ENCODE peak calls at places on chromosomes 12 and 14, in five cellular contexts. One of them, this sample, is unnamed.

GRCh38 chr12:64494998-64495729 is 43.2 kb downstream of the TBK1 start:
- DNase-seq in stomach: no peak
- DNase-seq in heart left ventricle: no peak
- DNase-seq in ovary: no peak
- DNase-seq in K562: no peak
- DNase-seq in this sample: no peak

GRCh38 chr12:104664368-104664767 is 207.6 kb downstream of the CHST11 start:
- DNase-seq in stomach: no peak
- DNase-seq in heart left ventricle: no peak
- DNase-seq in ovary: no peak
- DNase-seq in K562: no peak
- DNase-seq in this sample: no peak

GRCh38 chr12:6141048-6141447 is 16.6 kb upstream of the VWF start:
- DNase-seq in stomach: no peak
- DNase-seq in heart left ventricle: peak; percentile 63
- DNase-seq in ovary: no peak
- DNase-seq in K562: no peak
- DNase-seq in this sample: no peak

GRCh38 chr12:71958056-71958455 is 19.4 kb downstream of the TPH2 start:
- DNase-seq in stomach: no peak
- DNase-seq in heart left ventricle: no peak
- DNase-seq in ovary: no peak
- DNase-seq in K562: no peak
- DNase-seq in this sample: no peak

GRCh38 chr12:27447761-27448160 is 1.2 kb downstream of the SMCO2 start:
- DNase-seq in stomach: no peak
- DNase-seq in heart left ventricle: no peak
- DNase-seq in ovary: no peak
- DNase-seq in K562: no peak
- DNase-seq in this sample: no peak

GRCh38 chr14:68779761-68780323 is 13.0 kb downstream of the ZFP36L1 start:
- DNase-seq in stomach: peak; percentile 25
- DNase-seq in heart left ventricle: no peak
- DNase-seq in ovary: no peak
- DNase-seq in K562: no peak
- DNase-seq in this sample: no peak

GRCh38 chr12:12349711-12350665 is at the start of gene MANSC1:
- DNase-seq in stomach: peak; percentile 78
- DNase-seq in heart left ventricle: peak; percentile 76
- DNase-seq in ovary: peak; percentile 75
- DNase-seq in K562: peak; percentile 58
- DNase-seq in this sample: peak; percentile 79

GRCh38 chr14:24430682-24431568 is 1.2 kb downstream of the KHNYN start:
- DNase-seq in stomach: peak; percentile 27
- DNase-seq in heart left ventricle: no peak
- DNase-seq in ovary: peak; percentile 65
- DNase-seq in K562: peak; percentile 29
- DNase-seq in this sample: peak; percentile 37

GRCh38 chr14:83355609-83356008 is 1822.0 kb upstream of the SEL1L start:
- DNase-seq in stomach: no peak
- DNase-seq in heart left ventricle: no peak
- DNase-seq in ovary: no peak
- DNase-seq in K562: no peak
- DNase-seq in this sample: no peak

GRCh38 chr12:10722905-10723866 is at the start of gene YBX3:
- DNase-seq in stomach: peak; percentile 87
- DNase-seq in heart left ventricle: peak; percentile 91
- DNase-seq in ovary: peak; percentile 90
- DNase-seq in K562: peak; percentile 80
- DNase-seq in this sample: peak; percentile 94

GRCh38 chr14:20798932-20799331 is 3.7 kb downstream of the RNASE1 start:
- DNase-seq in stomach: no peak
- DNase-seq in heart left ventricle: no peak
- DNase-seq in ovary: no peak
- DNase-seq in K562: no peak
- DNase-seq in this sample: no peak

GRCh38 chr14:20801726-20802125 is 918 bp downstream of the RNASE1 start:
- DNase-seq in stomach: peak; percentile 66
- DNase-seq in heart left ventricle: no peak
- DNase-seq in ovary: peak; percentile 25
- DNase-seq in K562: peak; percentile 35
- DNase-seq in this sample: peak; percentile 83

GRCh38 chr14:20798318-20798717 is 4.3 kb downstream of the RNASE1 start:
- DNase-seq in stomach: no peak
- DNase-seq in heart left ventricle: no peak
- DNase-seq in ovary: no peak
- DNase-seq in K562: no peak
- DNase-seq in this sample: peak; percentile 21

GRCh38 chr14:20799955-20800544 is 2.6 kb downstream of the RNASE1 start:
- DNase-seq in stomach: peak; percentile 33
- DNase-seq in heart left ventricle: peak; percentile 61
- DNase-seq in ovary: no peak
- DNase-seq in K562: peak; percentile 42
- DNase-seq in this sample: peak; percentile 37

DNA sequence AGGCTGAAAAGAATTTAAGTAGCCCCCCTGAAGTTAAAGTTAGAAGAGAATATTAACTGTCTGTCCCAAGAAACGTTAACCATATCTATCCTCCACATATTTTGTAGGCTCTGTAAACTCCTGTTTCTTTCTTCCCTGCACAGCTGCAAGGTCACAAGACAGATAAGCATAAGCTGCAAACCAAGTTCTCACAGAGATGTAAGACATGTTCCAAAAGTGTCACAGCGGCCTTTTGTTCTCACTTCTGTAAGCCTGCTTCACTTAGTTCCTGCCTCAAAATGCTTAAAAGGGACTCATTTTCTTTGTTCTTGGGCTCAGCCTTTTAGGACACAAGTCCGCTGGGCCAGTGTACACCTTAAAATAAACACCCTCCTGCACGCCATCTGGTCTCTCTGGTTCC is 3.2 kb downstream of the RNASE1 start:
- DNase-seq in stomach: no peak
- DNase-seq in heart left ventricle: no peak
- DNase-seq in ovary: no peak
- DNase-seq in K562: no peak
- DNase-seq in this sample: peak; percentile 35
- TF ChIP-seq POLR2A in stomach: no peak
- TF ChIP-seq POLR2A in heart left ventricle: no peak
- TF ChIP-seq POLR2A in ovary: no peak
- TF ChIP-seq POLR2A in K562: no peak
- TF ChIP-seq POLR2A in this sample: no peak

DNA sequence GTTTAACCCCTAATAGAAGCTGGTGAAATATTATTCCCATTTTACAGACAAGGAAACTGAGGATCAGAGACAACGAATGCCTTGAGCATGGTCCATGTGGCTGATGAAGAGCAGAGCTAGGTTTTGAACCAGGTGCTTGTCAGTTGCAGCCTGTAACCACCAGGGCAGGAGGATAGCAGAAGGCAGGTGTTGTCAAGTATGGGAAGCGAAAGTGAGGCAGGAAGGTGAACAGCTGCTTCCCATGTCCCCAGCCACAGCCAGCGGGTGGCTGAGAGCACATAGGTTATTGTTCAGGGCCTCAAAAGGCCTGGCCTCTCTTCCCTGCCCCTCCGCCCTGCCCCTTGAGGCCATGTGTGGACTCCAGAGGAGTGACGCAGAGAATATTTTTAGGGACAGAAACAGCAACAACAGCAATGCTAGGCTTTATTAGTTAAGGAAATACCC is 39.6 kb downstream of the IQSEC3 start:
- DNase-seq in stomach: no peak
- DNase-seq in heart left ventricle: peak; percentile 60
- DNase-seq in ovary: no peak
- DNase-seq in K562: no peak
- DNase-seq in this sample: no peak
- TF ChIP-seq CTCF in stomach: no peak
- TF ChIP-seq CTCF in heart left ventricle: peak; percentile 14
- TF ChIP-seq CTCF in ovary: no peak
- TF ChIP-seq CTCF in K562: peak; percentile 29
- TF ChIP-seq CTCF in this sample: no peak

DNA sequence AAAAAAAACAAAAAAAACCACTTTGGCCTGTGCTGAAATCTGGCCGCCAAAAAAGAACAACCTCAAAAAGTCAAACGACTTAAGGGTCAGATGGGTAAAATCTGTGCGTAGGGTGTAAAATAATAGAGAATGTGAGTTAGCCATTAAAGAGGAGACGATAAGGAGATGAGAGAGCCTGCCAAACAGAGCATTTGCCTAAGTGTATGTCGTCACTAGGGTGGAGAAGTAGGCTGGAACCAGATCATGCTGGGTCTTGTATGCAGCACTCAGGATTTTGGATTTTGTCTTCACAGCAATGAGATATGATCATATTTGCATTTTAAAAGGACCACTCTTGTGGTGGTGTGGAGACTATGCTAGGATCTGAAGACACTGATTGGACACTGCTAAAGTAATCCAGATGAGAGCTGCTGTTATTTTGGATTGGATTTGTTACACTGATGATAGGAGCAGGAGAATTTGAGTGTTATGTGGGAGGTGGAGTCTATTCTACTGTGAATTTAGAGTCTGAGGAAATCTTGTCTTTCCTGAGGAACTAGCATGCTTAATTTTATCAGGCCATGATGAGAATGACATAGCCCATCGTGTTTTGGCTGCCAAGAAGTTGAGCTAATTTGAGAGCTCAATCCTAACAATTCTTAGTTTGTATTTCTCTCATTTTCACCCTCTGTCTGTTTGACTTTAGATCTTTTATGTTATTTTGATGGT is 24.8 kb upstream of the DBX2 start:
- DNase-seq in stomach: no peak
- DNase-seq in heart left ventricle: no peak
- DNase-seq in ovary: no peak
- DNase-seq in K562: no peak
- DNase-seq in this sample: no peak
- H3K4me3 ChIP-seq in stomach: no peak overlapping the region
- H3K4me3 ChIP-seq in heart left ventricle: no peak overlapping the region
- H3K4me3 ChIP-seq in ovary: no peak overlapping the region
- H3K4me3 ChIP-seq in K562: no peak overlapping the region
- H3K4me3 ChIP-seq in this sample: no peak overlapping the region

GRCh38 chr12:108845696-108846095 is 11.7 kb downstream of the SSH1 start:
- DNase-seq in stomach: no peak
- DNase-seq in heart left ventricle: no peak
- DNase-seq in ovary: no peak
- DNase-seq in K562: no peak
- DNase-seq in this sample: no peak
- TF ChIP-seq POLR2A in stomach: no peak
- TF ChIP-seq POLR2A in heart left ventricle: no peak
- TF ChIP-seq POLR2A in ovary: no peak
- TF ChIP-seq POLR2A in K562: no peak
- TF ChIP-seq POLR2A in this sample: no peak

GRCh38 chr12:124800506-124800905 is 63.2 kb downstream of the SCARB1 start:
- DNase-seq in stomach: no peak
- DNase-seq in heart left ventricle: no peak
- DNase-seq in ovary: no peak
- DNase-seq in K562: no peak
- DNase-seq in this sample: no peak
- TF ChIP-seq CTCF in stomach: no peak
- TF ChIP-seq CTCF in heart left ventricle: no peak
- TF ChIP-seq CTCF in ovary: no peak
- TF ChIP-seq CTCF in K562: no peak
- TF ChIP-seq CTCF in this sample: no peak

GRCh38 chr12:121452356-121453021 is 52.6 kb downstream of the RNF34 start:
- DNase-seq in stomach: no peak
- DNase-seq in heart left ventricle: no peak
- DNase-seq in ovary: no peak
- DNase-seq in K562: no peak
- DNase-seq in this sample: no peak
- H3K4me3 ChIP-seq in stomach: peak overlapping the region; percentile 4
- H3K4me3 ChIP-seq in heart left ventricle: peak overlapping the region; percentile 15
- H3K4me3 ChIP-seq in ovary: peak overlapping the region; percentile 13
- H3K4me3 ChIP-seq in K562: no peak overlapping the region
- H3K4me3 ChIP-seq in this sample: no peak overlapping the region

GRCh38 chr14:89040438-89041244 is 216.2 kb downstream of the TTC8 start:
- DNase-seq in stomach: peak; percentile 94
- DNase-seq in heart left ventricle: peak; percentile 85
- DNase-seq in ovary: peak; percentile 92
- DNase-seq in K562: peak; percentile 56
- DNase-seq in this sample: peak; percentile 91
- TF ChIP-seq POLR2A in stomach: no peak
- TF ChIP-seq POLR2A in heart left ventricle: no peak
- TF ChIP-seq POLR2A in ovary: peak; percentile 32
- TF ChIP-seq POLR2A in K562: no peak
- TF ChIP-seq POLR2A in this sample: peak; percentile 73

DNA sequence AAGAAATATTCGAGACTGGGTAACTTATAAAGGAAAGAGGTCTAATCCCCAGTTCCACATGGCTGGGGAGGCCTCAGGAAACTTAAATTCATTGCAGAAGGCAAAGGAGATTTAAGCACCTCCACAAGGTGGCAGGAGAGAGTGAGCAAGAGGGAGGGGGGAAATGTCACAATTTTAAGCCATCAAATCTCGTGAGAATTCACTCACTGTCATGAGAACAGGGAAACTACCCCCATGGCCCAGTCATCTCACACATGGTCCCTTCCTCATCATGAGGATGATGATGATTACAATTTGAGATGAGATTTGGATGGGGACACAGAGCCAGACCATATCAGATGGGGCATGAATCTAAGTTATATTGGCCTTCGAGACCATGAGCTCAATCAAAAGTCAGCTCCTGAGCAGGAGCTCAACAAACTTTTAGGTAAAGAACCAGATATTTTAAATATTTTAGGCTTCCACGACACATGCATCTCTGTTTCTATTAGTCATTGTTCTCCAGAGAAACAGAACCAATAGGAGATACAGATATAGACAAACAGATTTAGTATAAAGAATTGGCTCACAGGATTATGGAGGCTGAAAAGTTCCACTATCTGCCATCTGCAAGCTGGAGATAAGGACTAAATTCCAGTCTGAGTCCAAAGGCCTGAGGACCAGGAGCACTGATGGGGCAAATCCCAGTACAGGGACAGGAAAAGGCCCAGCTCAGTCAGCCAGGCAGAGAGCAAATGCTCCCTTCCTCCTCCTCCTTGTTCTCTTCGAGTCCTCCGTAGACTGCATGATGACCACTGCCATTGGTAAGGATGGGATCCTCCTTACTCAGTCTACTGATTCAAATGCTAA is 24.9 kb downstream of the DGLUCY start:
- DNase-seq in stomach: no peak
- DNase-seq in heart left ventricle: no peak
- DNase-seq in ovary: no peak
- DNase-seq in K562: peak; percentile 62
- DNase-seq in this sample: peak; percentile 51
- TF ChIP-seq CTCF in stomach: peak; percentile 30
- TF ChIP-seq CTCF in heart left ventricle: peak; percentile 51
- TF ChIP-seq CTCF in ovary: no peak
- TF ChIP-seq CTCF in K562: peak; percentile 71
- TF ChIP-seq CTCF in this sample: peak; percentile 72

DNA sequence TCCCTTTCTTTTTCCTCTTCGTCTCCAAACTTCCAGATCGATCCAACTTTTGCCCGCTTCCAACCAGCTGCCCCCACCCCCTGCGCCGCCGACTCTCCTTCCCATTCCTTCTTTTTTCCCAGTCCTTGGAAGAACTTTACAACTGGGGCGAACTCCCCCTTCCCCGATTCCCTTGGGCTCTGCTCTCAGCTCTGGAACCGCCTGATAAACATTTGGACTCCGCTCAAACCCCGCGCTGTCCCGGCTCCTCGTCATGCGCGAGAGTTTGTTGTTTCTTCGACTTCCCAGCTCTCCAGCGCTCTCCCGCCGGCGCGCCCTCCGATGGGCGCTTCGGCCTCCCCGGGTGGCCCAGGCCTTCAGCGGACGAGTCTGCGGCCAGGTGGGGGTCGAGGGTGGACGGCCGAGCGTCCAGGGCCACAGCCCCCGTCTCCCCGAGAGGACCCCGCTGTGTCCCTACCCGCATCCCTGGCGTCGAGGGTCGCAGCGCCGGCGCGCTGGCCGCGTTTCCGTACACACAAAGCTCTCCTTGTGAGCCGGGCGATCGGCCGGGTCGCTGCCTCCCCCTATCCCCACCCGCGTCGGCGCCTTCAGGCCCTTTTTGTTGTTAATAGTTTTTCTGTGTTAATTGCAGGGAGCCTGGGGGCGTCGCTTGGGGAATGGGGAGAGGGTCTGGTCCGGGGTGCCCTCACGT is 819 bp downstream of the MMP14 start:
- DNase-seq in stomach: peak; percentile 71
- DNase-seq in heart left ventricle: peak; percentile 72
- DNase-seq in ovary: peak; percentile 78
- DNase-seq in K562: no peak
- DNase-seq in this sample: peak; percentile 76
- H3K4me3 ChIP-seq in stomach: peak overlapping the region; percentile 77
- H3K4me3 ChIP-seq in heart left ventricle: peak overlapping the region; percentile 99
- H3K4me3 ChIP-seq in ovary: peak overlapping the region; percentile 96
- H3K4me3 ChIP-seq in K562: no peak overlapping the region
- H3K4me3 ChIP-seq in this sample: peak overlapping the region; percentile 67

This sample was measured in body of pancreas.